ENCODE peak calls at places on chromosomes 13 and 19, in nine cellular contexts. N is adrenal gland; Q is Peyer's patch; M is HCT116; B is endothelial cell of umbilical vein; Y is stomach; R is CD4-positive, CD25-positive, alpha-beta regulatory T cell; X is kidney; H is lower lobe of right lung. D is an unnamed sample. For H3K4me1 and H3K36me3, the result is how much of the 10 kb centered on the place peaks cover.

GRCh38 chr19:43687660-43687997 is 17.7 kb upstream of the PLAUR start:
- DNase-seq in M (no peak), B (no peak), X (no peak), Q (no peak), N (no peak), R (no peak), Y (no peak), H (no peak), D (no peak)

GRCh38 chr19:50230379-50231351 is 27.2 kb downstream of the MYH14 start:
- DNase-seq in B (no peak), M (no peak), N (no peak), H (no peak), Y (no peak), R (no peak), Q (no peak), X (no peak), D (no peak)

GRCh38 chr19:49436381-49437017 is 4.8 kb downstream of the SLC17A7 start:
- DNase-seq in N (no peak), B (no peak), Q (no peak), Y (no peak), H (no peak), R (peak), X (no peak), M (no peak), D (peak)

GRCh38 chr19:48683349-48683748 is 10.5 kb upstream of the NTN5 start:
- DNase-seq in H (peak), Y (no peak), X (peak), M (no peak), R (no peak), N (peak), Q (no peak), B (peak), D (no peak)

GRCh38 chr13:20856650-20857049 is 45.9 kb downstream of the XPO4 start:
- DNase-seq in Q (no peak), B (no peak), N (no peak), X (no peak), H (no peak), R (no peak), Y (no peak), M (no peak), D (no peak)

GRCh38 chr13:33494596-33495214 is 209.2 kb upstream of the STARD13 start:
- DNase-seq in N (no peak), B (peak), R (no peak), M (peak), Y (no peak), Q (no peak), H (no peak), X (no peak), D (peak)

GRCh38 chr13:109698779-109699178 is 87.6 kb downstream of the IRS2 start:
- DNase-seq in H (no peak), B (no peak), X (no peak), Q (no peak), Y (no peak), M (no peak), N (no peak), R (no peak), D (no peak)

GRCh38 chr13:34357435-34358232 is 539.7 kb downstream of the RFC3 start:
- DNase-seq in X (no peak), Y (no peak), N (peak), B (peak), H (no peak), Q (no peak), R (no peak), M (no peak), D (no peak)

GRCh38 chr13:21336609-21337008 is 122.5 kb downstream of the ZDHHC20 start:
- DNase-seq in H (no peak), N (no peak), M (no peak), B (no peak), X (no peak), R (no peak), Q (no peak), Y (no peak), D (no peak)

GRCh38 chr13:50948576-50948975 is 39.0 kb downstream of the RNASEH2B start:
- DNase-seq in N (no peak), H (no peak), X (no peak), M (no peak), R (no peak), Q (no peak), B (no peak), Y (no peak), D (no peak)

GRCh38 chr19:13181747-13182388 is 31.7 kb downstream of the IER2 start:
- DNase-seq in Q (no peak), N (peak), B (peak), X (peak), H (peak), Y (peak), M (no peak), R (no peak), D (peak)

GRCh38 chr19:35109395-35110112 is 6.1 kb upstream of the FXYD3 start:
- DNase-seq in M (peak), N (no peak), R (no peak), Q (no peak), H (no peak), Y (peak), B (no peak), X (no peak), D (no peak)

GRCh38 chr13:114038211-114038613 is 64.3 kb upstream of the C13orf46 start:
- DNase-seq in Q (no peak), R (no peak), B (no peak), H (no peak), N (no peak), M (no peak), X (no peak), Y (no peak), D (no peak)

GRCh38 chr19:17328517-17329060 is 6.1 kb downstream of the ANO8 start:
- DNase-seq in N (no peak), X (no peak), B (no peak), H (no peak), R (peak), Q (no peak), M (no peak), Y (no peak), D (peak)

GRCh38 chr19:34996978-34997640 is 3.0 kb upstream of the GRAMD1A start:
- DNase-seq in X (peak), N (no peak), B (peak), Q (no peak), H (peak), R (no peak), M (no peak), Y (no peak), D (no peak)

GRCh38 chr19:28615546-28615916 is 597.4 kb downstream of the UQCRFS1 start:
- DNase-seq in B (no peak), N (no peak), Y (no peak), Q (no peak), X (no peak), H (no peak), M (no peak), R (no peak), D (no peak)

GRCh38 chr13:50919291-50919690 is 9.7 kb downstream of the RNASEH2B start:
- DNase-seq in B (no peak), N (no peak), Q (no peak), H (no peak), R (no peak), Y (no peak), X (no peak), M (no peak), D (no peak)

GRCh38 chr19:4647676-4648644 is 8.6 kb downstream of the TNFAIP8L1 start:
- DNase-seq in Q (no peak), R (no peak), B (peak), X (peak), H (no peak), Y (no peak), N (peak), M (no peak), D (no peak)

GRCh38 chr19:55284405-55285058 is 735 bp downstream of the BRSK1 start:
- DNase-seq in Q (no peak), R (no peak), M (no peak), B (no peak), X (peak), H (no peak), N (no peak), Y (no peak), D (no peak)

GRCh38 chr19:48490980-48491792 is 20.4 kb downstream of the LMTK3 start:
- DNase-seq in Q (peak), Y (peak), H (no peak), B (no peak), R (peak), N (peak), M (peak), X (peak), D (peak)

GRCh38 chr19:17967258-17968051 is 548 bp downstream of the KCNN1 start:
- DNase-seq in Y (no peak), H (no peak), M (no peak), B (no peak), R (no peak), X (no peak), N (no peak), Q (no peak), D (no peak)

GRCh38 chr13:78977311-78977710 is 318.4 kb upstream of the OBI1 start:
- DNase-seq in Y (no peak), Q (no peak), B (no peak), M (no peak), R (no peak), X (no peak), N (no peak), H (no peak), D (no peak)

GRCh38 chr19:12838182-12838890 is at the start of gene MAST1:
- DNase-seq in H (peak), B (no peak), R (peak), Q (peak), N (no peak), Y (peak), X (no peak), M (no peak), D (peak)

GRCh38 chr19:10095622-10095947 is 6.9 kb downstream of the ANGPTL6 start:
- DNase-seq in B (no peak), M (no peak), R (no peak), Q (no peak), N (no peak), Y (no peak), X (no peak), H (no peak), D (no peak)

GRCh38 chr13:36709136-36709895 is 35.5 kb downstream of the SERTM1 start:
- DNase-seq in R (no peak), Y (no peak), N (no peak), Q (no peak), B (no peak), M (no peak), H (no peak), X (no peak), D (no peak)

GRCh38 chr13:25267715-25268114 is 19.6 kb downstream of the MTMR6 start:
- DNase-seq in R (no peak), M (no peak), B (peak), H (no peak), Q (no peak), Y (no peak), X (no peak), N (no peak), D (no peak)

GRCh38 chr19:2391118-2391725 is 31.2 kb downstream of the TMPRSS9 start:
- DNase-seq in Q (no peak), X (no peak), Y (peak), M (peak), H (no peak), B (peak), N (peak), R (peak), D (peak)

GRCh38 chr13:30486230-30487074 is 20.7 kb upstream of the HMGB1 start:
- DNase-seq in N (no peak), X (no peak), B (no peak), Y (peak), M (no peak), Q (no peak), H (no peak), R (no peak), D (peak)

GRCh38 chr19:17922138-17922537 is 10.7 kb upstream of the CCDC124 start:
- DNase-seq in B (no peak), H (no peak), R (no peak), Q (no peak), M (no peak), Y (no peak), N (no peak), X (no peak), D (no peak)

GRCh38 chr19:50718255-50719118 is 1.1 kb downstream of the SHANK1 start:
- DNase-seq in M (no peak), B (no peak), Q (peak), N (no peak), R (no peak), H (no peak), X (no peak), Y (no peak), D (no peak)

GRCh38 chr13:67204731-67205130 is 25.4 kb downstream of the PCDH9 start:
- DNase-seq in H (no peak), N (no peak), R (no peak), B (no peak), X (no peak), M (no peak), Q (no peak), Y (no peak), D (no peak)

GRCh38 chr19:55368701-55369563 is 1.3 kb downstream of the IL11 start:
- DNase-seq in Y (no peak), H (no peak), M (no peak), Q (no peak), N (no peak), R (no peak), B (no peak), X (peak), D (peak)

GRCh38 chr13:43058836-43059235 is 35.5 kb downstream of the DNAJC15 start:
- DNase-seq in R (no peak), M (no peak), B (peak), H (no peak), Q (no peak), X (no peak), N (no peak), Y (no peak), D (no peak)

GRCh38 chr19:14560776-14561108 is 11.1 kb downstream of the NDUFB7 start:
- DNase-seq in R (no peak), B (no peak), H (no peak), Q (no peak), N (no peak), M (no peak), Y (no peak), X (no peak), D (no peak)

GRCh38 chr19:14562660-14563589 is 8.9 kb downstream of the NDUFB7 start:
- DNase-seq in N (no peak), Q (no peak), Y (no peak), X (no peak), H (no peak), B (no peak), R (no peak), M (no peak), D (no peak)

GRCh38 chr19:14561832-14562351 is 10.0 kb downstream of the NDUFB7 start:
- DNase-seq in B (no peak), H (no peak), Q (no peak), X (no peak), Y (peak), R (no peak), M (no peak), N (no peak), D (peak)

GRCh38 chr19:14559916-14560775 is 11.7 kb downstream of the NDUFB7 start:
- DNase-seq in H (no peak), B (no peak), X (no peak), R (no peak), Y (no peak), Q (no peak), N (no peak), M (no peak), D (no peak)

GRCh38 chr19:14561249-14561648 is 10.6 kb downstream of the NDUFB7 start:
- DNase-seq in Q (no peak), N (no peak), B (no peak), R (no peak), Y (no peak), H (no peak), X (no peak), M (no peak), D (no peak)
- H3K4me1 ChIP-seq in Q (under half), N (under half), B (under half), R (under half), Y (under half), H (under half), X (under half), M (under half), D (under half)

DNA sequence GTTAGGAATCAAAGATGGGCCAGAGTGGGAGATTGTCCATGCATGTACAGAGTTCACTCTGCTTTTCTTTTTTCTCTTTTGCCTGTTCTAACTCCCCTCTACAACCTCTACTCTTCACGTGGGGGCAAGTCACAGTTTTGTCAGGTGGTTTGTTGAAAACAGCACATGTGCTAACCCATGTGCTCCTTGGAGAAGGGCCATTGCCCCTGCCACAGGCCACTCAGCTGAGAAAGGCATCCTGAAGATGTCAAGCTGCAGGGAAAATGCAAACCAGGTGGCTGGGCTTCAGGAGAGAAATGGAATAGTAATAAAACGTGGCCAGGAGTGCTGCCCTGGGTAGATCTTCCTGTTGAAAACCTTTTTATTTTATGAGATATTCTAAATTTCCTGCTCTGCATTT is 35.3 kb upstream of the SLC10A2 start:
- DNase-seq in X (no peak), Y (no peak), H (no peak), M (no peak), R (no peak), N (no peak), Q (no peak), B (no peak), D (no peak)
- H3K36me3 ChIP-seq in X (under half), Y (under half), H (under half), M (under half), R (under half), N (under half), Q (under half), B (under half), D (under half)

DNA sequence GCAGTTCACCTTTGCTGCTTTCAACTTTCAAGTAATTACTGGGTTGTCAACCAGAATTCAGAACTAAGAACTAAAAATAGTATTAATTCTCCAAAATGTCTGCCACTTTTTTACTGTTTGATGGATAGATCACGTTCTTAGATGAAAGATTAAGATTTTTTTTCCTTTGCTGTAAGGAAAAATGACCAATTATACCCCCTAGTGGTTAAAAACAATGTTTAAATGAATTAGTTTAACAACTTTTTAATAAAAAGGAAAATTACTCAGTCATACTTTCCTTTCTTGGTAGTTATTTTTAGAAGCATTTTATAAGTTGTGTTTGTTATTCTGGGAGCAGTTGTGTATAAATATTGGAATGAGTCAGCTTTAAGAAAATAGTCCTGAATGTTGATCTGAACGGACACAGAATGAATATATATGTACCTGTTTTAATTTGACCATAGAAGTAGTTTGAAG is 4.6 kb downstream of the TM9SF2 start:
- DNase-seq in M (no peak), N (no peak), X (no peak), Y (no peak), R (no peak), H (no peak), B (peak), Q (no peak), D (no peak)
- H3K27ac ChIP-seq in M (peak), N (no peak), X (no peak), Y (no peak), R (no peak), H (no peak), B (peak), Q (no peak), D (peak)

DNA sequence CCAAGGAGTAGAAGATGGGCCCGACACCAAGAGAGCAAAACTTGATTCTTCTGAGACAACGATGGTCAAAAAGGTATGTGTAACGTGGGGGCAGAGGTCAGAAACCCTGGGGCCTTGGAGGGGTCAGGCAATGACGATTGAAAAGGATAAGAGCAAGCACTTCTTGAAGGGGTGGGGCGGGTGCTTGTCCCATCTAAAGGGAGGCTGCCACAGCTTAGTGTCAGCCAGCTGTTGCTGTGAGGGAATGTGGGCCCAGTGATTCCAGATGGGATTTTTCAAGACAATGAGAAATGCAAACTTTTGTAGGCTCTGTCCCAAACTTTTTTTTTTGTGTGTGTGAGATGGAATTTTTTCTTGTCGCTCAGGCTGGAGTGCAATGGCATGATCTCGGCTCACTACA is 24.5 kb downstream of the SAE1 start:
- DNase-seq in R (no peak), H (no peak), X (peak), M (no peak), B (no peak), Q (no peak), Y (no peak), N (peak), D (no peak)
- H3K4me1 ChIP-seq in R (under half), H (half or more), X (under half), M (under half), B (under half), Q (under half), Y (half or more), N (under half), D (under half)

DNA sequence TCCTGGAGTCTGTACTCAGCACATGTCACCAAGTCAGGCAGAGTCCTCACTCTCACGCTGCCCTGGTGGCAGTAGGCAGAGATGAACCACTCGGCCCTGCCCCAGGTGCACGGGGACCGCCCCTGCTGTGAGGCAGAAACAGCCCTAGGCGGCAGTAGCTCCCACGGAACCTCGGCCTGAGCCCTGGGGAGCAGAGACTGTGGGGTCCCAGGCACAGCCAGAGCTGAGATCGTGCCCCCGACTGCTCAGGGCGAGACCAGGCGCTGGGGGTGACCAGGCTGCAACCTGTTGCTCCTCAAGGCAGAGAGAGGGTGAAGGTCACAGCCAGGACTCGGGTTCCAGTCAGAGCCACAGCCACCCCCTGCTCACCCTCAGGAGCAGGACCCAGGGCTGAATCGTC is 34.9 kb downstream of the AP1M1 start:
- DNase-seq in H (no peak), Y (no peak), R (no peak), M (no peak), N (no peak), B (no peak), Q (no peak), X (no peak), D (no peak)
- H3K36me3 ChIP-seq in H (half or more), Y (half or more), R (half or more), M (under half), N (half or more), B (half or more), Q (under half), X (under half), D (under half)

GRCh38 chr13:26954981-26955380 is 194.4 kb upstream of the GPR12 start:
- DNase-seq in M (no peak), H (no peak), R (no peak), B (no peak), Y (no peak), N (no peak), X (no peak), Q (no peak), D (no peak)
- H3K27ac ChIP-seq in M (no peak), H (no peak), R (no peak), B (no peak), Y (no peak), N (no peak), X (no peak), Q (no peak), D (peak)

GRCh38 chr19:8561071-8561764 is 16.0 kb downstream of the MYO1F start:
- DNase-seq in X (no peak), B (no peak), Q (no peak), H (no peak), Y (no peak), M (no peak), N (no peak), R (no peak), D (no peak)
- H3K4me1 ChIP-seq in X (under half), B (under half), Q (under half), H (under half), Y (under half), M (under half), N (under half), R (under half), D (under half)

DNA sequence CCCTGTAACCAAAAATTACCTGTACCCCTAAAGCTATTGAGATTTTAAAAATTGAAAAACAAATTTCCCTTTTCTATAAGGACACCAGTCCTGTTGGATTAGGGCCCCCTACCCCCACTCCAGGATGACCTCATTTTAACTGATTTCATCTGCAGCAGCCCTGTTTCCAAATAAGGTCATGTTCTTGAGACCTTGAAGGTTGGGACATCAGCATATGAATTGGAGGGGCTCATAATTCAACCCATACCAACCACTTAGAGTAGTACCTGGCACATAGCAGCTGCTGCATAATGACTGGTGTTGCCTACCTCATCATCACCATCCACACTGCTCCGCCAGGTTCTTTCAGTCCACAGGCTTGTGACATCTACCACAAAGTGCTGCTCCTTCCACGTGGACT is 17.6 kb downstream of the ZNF71 start:
- DNase-seq in B (no peak), N (no peak), H (no peak), Y (no peak), M (no peak), Q (no peak), R (no peak), X (no peak), D (no peak)
- H3K36me3 ChIP-seq in B (under half), N (under half), H (under half), Y (under half), M (under half), Q (under half), R (under half), X (under half), D (under half)